ENCODE peak calls at places on chromosomes 2 and 18, in five cellular contexts. One of them, this sample, is unnamed. For H3K36me3, the result is how much of the 10 kb centered on the place peaks cover.

GRCh38 chr2:95342556-95343320 is 45.6 kb downstream of the KCNIP3 start:
- DNase-seq in brain microvascular endothelial cell: no peak
- DNase-seq in heart left ventricle: no peak
- DNase-seq in right atrium auricular region: no peak
- DNase-seq in left lung: peak
- DNase-seq in this sample: no peak

GRCh38 chr2:204108301-204108700 is 171.7 kb downstream of the ICOS start:
- DNase-seq in brain microvascular endothelial cell: peak
- DNase-seq in left lung: no peak
- DNase-seq in heart left ventricle: peak
- DNase-seq in right atrium auricular region: no peak
- DNase-seq in this sample: no peak

GRCh38 chr18:72588339-72588738 is 44.2 kb upstream of the CBLN2 start:
- DNase-seq in brain microvascular endothelial cell: no peak
- DNase-seq in heart left ventricle: no peak
- DNase-seq in right atrium auricular region: no peak
- DNase-seq in left lung: no peak
- DNase-seq in this sample: no peak

GRCh38 chr18:74990563-74991081 is 218.3 kb downstream of the PTGR3 start:
- DNase-seq in right atrium auricular region: no peak
- DNase-seq in left lung: no peak
- DNase-seq in heart left ventricle: no peak
- DNase-seq in brain microvascular endothelial cell: peak
- DNase-seq in this sample: no peak

GRCh38 chr2:187148059-187148714 is 299.2 kb upstream of the ZSWIM2 start:
- DNase-seq in left lung: no peak
- DNase-seq in right atrium auricular region: no peak
- DNase-seq in brain microvascular endothelial cell: no peak
- DNase-seq in heart left ventricle: no peak
- DNase-seq in this sample: no peak

GRCh38 chr2:99922664-99923063 is 219.7 kb downstream of the AFF3 start:
- DNase-seq in heart left ventricle: no peak
- DNase-seq in brain microvascular endothelial cell: no peak
- DNase-seq in left lung: no peak
- DNase-seq in right atrium auricular region: no peak
- DNase-seq in this sample: no peak

GRCh38 chr2:95122197-95122551 is 566 bp upstream of the MRPS5 start:
- DNase-seq in left lung: no peak
- DNase-seq in heart left ventricle: no peak
- DNase-seq in right atrium auricular region: no peak
- DNase-seq in brain microvascular endothelial cell: no peak
- DNase-seq in this sample: no peak

GRCh38 chr2:127121776-127122176 is 14.8 kb upstream of the BIN1 start:
- DNase-seq in right atrium auricular region: peak
- DNase-seq in heart left ventricle: peak
- DNase-seq in left lung: no peak
- DNase-seq in brain microvascular endothelial cell: no peak
- DNase-seq in this sample: no peak

GRCh38 chr2:239266779-239267410 is 133.9 kb downstream of the HDAC4 start:
- DNase-seq in left lung: no peak
- DNase-seq in heart left ventricle: no peak
- DNase-seq in brain microvascular endothelial cell: no peak
- DNase-seq in right atrium auricular region: peak
- DNase-seq in this sample: no peak

GRCh38 chr2:110743600-110743999 is 11.2 kb downstream of the ACOXL start:
- DNase-seq in brain microvascular endothelial cell: no peak
- DNase-seq in left lung: no peak
- DNase-seq in heart left ventricle: no peak
- DNase-seq in right atrium auricular region: no peak
- DNase-seq in this sample: no peak

GRCh38 chr18:45221363-45221762 is 393.9 kb upstream of the SLC14A2 start:
- DNase-seq in right atrium auricular region: no peak
- DNase-seq in brain microvascular endothelial cell: peak
- DNase-seq in heart left ventricle: no peak
- DNase-seq in left lung: no peak
- DNase-seq in this sample: peak

GRCh38 chr2:54471221-54471711 is 15.1 kb downstream of the SPTBN1 start:
- DNase-seq in brain microvascular endothelial cell: peak
- DNase-seq in heart left ventricle: peak
- DNase-seq in right atrium auricular region: peak
- DNase-seq in left lung: no peak
- DNase-seq in this sample: peak

GRCh38 chr2:201827621-201828020 is 21.3 kb downstream of the CDK15 start:
- DNase-seq in heart left ventricle: no peak
- DNase-seq in right atrium auricular region: no peak
- DNase-seq in brain microvascular endothelial cell: no peak
- DNase-seq in left lung: no peak
- DNase-seq in this sample: no peak

GRCh38 chr2:218744615-218745014 is 34.0 kb downstream of the TTLL4 start:
- DNase-seq in brain microvascular endothelial cell: no peak
- DNase-seq in right atrium auricular region: peak
- DNase-seq in left lung: no peak
- DNase-seq in heart left ventricle: no peak
- DNase-seq in this sample: no peak

GRCh38 chr18:79615091-79615490 is 64.5 kb upstream of the CTDP1 start:
- DNase-seq in left lung: peak
- DNase-seq in heart left ventricle: no peak
- DNase-seq in right atrium auricular region: no peak
- DNase-seq in brain microvascular endothelial cell: no peak
- DNase-seq in this sample: no peak

GRCh38 chr2:70247364-70248144 is 874 bp downstream of the TIA1 start:
- DNase-seq in right atrium auricular region: no peak
- DNase-seq in left lung: no peak
- DNase-seq in heart left ventricle: no peak
- DNase-seq in brain microvascular endothelial cell: no peak
- DNase-seq in this sample: no peak

GRCh38 chr2:196660264-196660663 is 20.7 kb downstream of the CCDC150 start:
- DNase-seq in right atrium auricular region: no peak
- DNase-seq in heart left ventricle: no peak
- DNase-seq in left lung: no peak
- DNase-seq in brain microvascular endothelial cell: peak
- DNase-seq in this sample: no peak

GRCh38 chr2:105869318-105869717 is 124.6 kb downstream of the NCK2 start:
- DNase-seq in right atrium auricular region: no peak
- DNase-seq in heart left ventricle: no peak
- DNase-seq in left lung: no peak
- DNase-seq in brain microvascular endothelial cell: no peak
- DNase-seq in this sample: no peak

GRCh38 chr18:33928226-33928625 is 296.5 kb downstream of the NOL4 start:
- DNase-seq in heart left ventricle: no peak
- DNase-seq in left lung: no peak
- DNase-seq in brain microvascular endothelial cell: peak
- DNase-seq in right atrium auricular region: no peak
- DNase-seq in this sample: no peak

GRCh38 chr2:6423131-6423530 is 442.6 kb downstream of the CMPK2 start:
- DNase-seq in right atrium auricular region: no peak
- DNase-seq in left lung: no peak
- DNase-seq in brain microvascular endothelial cell: no peak
- DNase-seq in heart left ventricle: no peak
- DNase-seq in this sample: no peak

GRCh38 chr2:163729874-163730273 is 5.9 kb downstream of the FIGN start:
- DNase-seq in left lung: no peak
- DNase-seq in brain microvascular endothelial cell: no peak
- DNase-seq in heart left ventricle: no peak
- DNase-seq in right atrium auricular region: no peak
- DNase-seq in this sample: no peak

GRCh38 chr2:120237491-120237902 is 14.3 kb upstream of the TMEM185B start:
- DNase-seq in left lung: peak
- DNase-seq in right atrium auricular region: no peak
- DNase-seq in heart left ventricle: no peak
- DNase-seq in brain microvascular endothelial cell: peak
- DNase-seq in this sample: no peak

GRCh38 chr2:3712424-3712823 is 9.0 kb downstream of the DCDC2C start:
- DNase-seq in heart left ventricle: no peak
- DNase-seq in left lung: no peak
- DNase-seq in right atrium auricular region: no peak
- DNase-seq in brain microvascular endothelial cell: no peak
- DNase-seq in this sample: no peak

GRCh38 chr2:68588589-68588988 is 54.8 kb upstream of the PROKR1 start:
- DNase-seq in right atrium auricular region: no peak
- DNase-seq in left lung: no peak
- DNase-seq in brain microvascular endothelial cell: no peak
- DNase-seq in heart left ventricle: no peak
- DNase-seq in this sample: no peak

GRCh38 chr2:156538083-156538504 is 101.9 kb downstream of the GPD2 start:
- DNase-seq in heart left ventricle: no peak
- DNase-seq in left lung: no peak
- DNase-seq in right atrium auricular region: no peak
- DNase-seq in brain microvascular endothelial cell: no peak
- DNase-seq in this sample: no peak

GRCh38 chr18:9120796-9121195 is 15.8 kb upstream of the ANKRD12 start:
- DNase-seq in brain microvascular endothelial cell: no peak
- DNase-seq in left lung: no peak
- DNase-seq in heart left ventricle: no peak
- DNase-seq in right atrium auricular region: no peak
- DNase-seq in this sample: no peak

GRCh38 chr2:147549054-147549453 is 295.8 kb upstream of the ACVR2A start:
- DNase-seq in heart left ventricle: no peak
- DNase-seq in right atrium auricular region: no peak
- DNase-seq in left lung: no peak
- DNase-seq in brain microvascular endothelial cell: no peak
- DNase-seq in this sample: no peak

GRCh38 chr2:170711774-170712652 is 3.1 kb upstream of the SP5 start:
- DNase-seq in left lung: no peak
- DNase-seq in brain microvascular endothelial cell: no peak
- DNase-seq in right atrium auricular region: no peak
- DNase-seq in heart left ventricle: no peak
- DNase-seq in this sample: no peak

GRCh38 chr18:78584167-78585022 is 395.2 kb upstream of the SALL3 start:
- DNase-seq in brain microvascular endothelial cell: no peak
- DNase-seq in right atrium auricular region: no peak
- DNase-seq in left lung: no peak
- DNase-seq in heart left ventricle: no peak
- DNase-seq in this sample: no peak

GRCh38 chr2:238065447-238065846 is 4.6 kb downstream of the SCLY start:
- DNase-seq in brain microvascular endothelial cell: no peak
- DNase-seq in left lung: no peak
- DNase-seq in right atrium auricular region: no peak
- DNase-seq in heart left ventricle: no peak
- DNase-seq in this sample: no peak

DNA sequence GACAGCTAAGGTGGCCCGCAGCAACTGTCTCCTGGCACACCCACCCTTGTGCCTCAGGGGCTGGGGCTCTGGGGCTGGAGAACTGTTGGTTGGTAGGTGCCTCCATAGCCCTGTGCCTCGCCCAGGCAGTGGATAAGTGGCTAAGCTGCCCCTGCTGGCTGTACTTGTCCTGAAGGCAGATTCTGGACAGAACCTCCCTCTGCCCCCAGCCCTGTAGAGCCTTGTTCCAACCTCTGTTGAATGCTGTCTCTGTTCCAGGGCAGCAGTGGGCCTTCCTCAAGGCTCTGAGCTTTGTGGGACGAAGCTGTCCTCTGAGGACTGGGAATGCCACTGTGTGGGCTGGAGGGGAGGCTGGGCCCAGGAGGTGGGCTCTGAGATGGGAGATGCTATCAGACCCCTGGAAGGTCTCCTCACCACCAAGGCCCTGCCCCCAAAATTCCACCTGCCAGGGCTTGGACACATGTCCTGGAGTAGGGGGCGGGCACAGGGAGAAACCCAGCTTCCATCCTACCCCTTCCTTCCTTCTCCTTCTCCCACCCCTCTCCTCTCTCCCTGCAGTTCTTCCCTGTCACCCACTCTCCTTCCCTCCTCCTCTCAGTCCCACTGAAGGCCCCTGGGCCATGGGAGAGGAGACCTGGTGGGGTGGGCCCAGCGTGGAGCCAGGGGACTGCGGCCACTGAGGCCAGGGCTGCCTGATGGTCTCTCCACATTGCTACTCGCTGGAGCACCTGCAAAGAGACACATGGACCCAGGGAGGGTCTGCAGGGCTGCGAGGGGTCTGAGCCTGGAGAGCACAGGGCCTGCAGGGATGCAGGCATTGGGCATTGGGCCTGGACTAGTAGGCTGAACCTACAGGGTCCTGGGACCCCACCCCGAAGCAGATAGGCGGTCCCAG is 1.7 kb upstream of the PDCD1 start:
- DNase-seq in heart left ventricle: no peak
- DNase-seq in right atrium auricular region: no peak
- DNase-seq in brain microvascular endothelial cell: no peak
- DNase-seq in left lung: no peak
- DNase-seq in this sample: no peak
- TF ChIP-seq CTCF in heart left ventricle: no peak
- TF ChIP-seq CTCF in right atrium auricular region: no peak
- TF ChIP-seq CTCF in brain microvascular endothelial cell: peak
- TF ChIP-seq CTCF in left lung: no peak
- TF ChIP-seq CTCF in this sample: no peak

DNA sequence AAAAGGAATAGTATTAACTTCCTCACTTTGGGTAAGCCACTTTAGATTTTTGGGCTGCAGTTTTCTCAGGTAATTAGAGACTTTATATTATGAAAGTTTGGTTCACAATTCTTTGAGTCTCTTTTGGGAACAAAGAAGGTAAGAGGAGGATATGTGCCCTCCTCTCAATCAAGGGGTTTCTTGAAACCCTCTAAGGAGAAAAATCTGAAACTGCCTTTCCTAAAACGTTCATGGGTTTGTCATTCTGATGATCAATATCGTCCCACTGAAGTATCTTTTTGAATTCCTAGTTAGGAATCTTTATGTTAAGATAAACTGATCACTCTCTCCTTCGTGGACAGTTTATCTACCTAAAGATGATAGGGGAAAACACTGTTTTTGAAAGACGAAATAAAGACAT is 42.4 kb upstream of the AKAIN1 start:
- DNase-seq in left lung: no peak
- DNase-seq in right atrium auricular region: no peak
- DNase-seq in heart left ventricle: no peak
- DNase-seq in brain microvascular endothelial cell: no peak
- DNase-seq in this sample: no peak
- H3K4me3 ChIP-seq in left lung: no peak
- H3K4me3 ChIP-seq in right atrium auricular region: peak
- H3K4me3 ChIP-seq in heart left ventricle: peak
- H3K4me3 ChIP-seq in brain microvascular endothelial cell: no peak
- H3K4me3 ChIP-seq in this sample: peak

GRCh38 chr2:86436328-86436727 is 4.8 kb upstream of the KDM3A start:
- DNase-seq in brain microvascular endothelial cell: no peak
- DNase-seq in left lung: no peak
- DNase-seq in right atrium auricular region: no peak
- DNase-seq in heart left ventricle: no peak
- DNase-seq in this sample: no peak
- H3K36me3 ChIP-seq in brain microvascular endothelial cell: under half
- H3K36me3 ChIP-seq in left lung: under half
- H3K36me3 ChIP-seq in right atrium auricular region: under half
- H3K36me3 ChIP-seq in heart left ventricle: under half
- H3K36me3 ChIP-seq in this sample: under half

GRCh38 chr2:182718459-182718858 is 2.4 kb downstream of the DNAJC10 start:
- DNase-seq in brain microvascular endothelial cell: no peak
- DNase-seq in right atrium auricular region: no peak
- DNase-seq in heart left ventricle: no peak
- DNase-seq in left lung: no peak
- DNase-seq in this sample: no peak

GRCh38 chr2:182715896-182716664 is at the start of gene DNAJC10:
- DNase-seq in right atrium auricular region: peak
- DNase-seq in brain microvascular endothelial cell: peak
- DNase-seq in left lung: peak
- DNase-seq in heart left ventricle: peak
- DNase-seq in this sample: peak

GRCh38 chr2:182716665-182716990 is 571 bp downstream of the DNAJC10 start:
- DNase-seq in right atrium auricular region: no peak
- DNase-seq in brain microvascular endothelial cell: no peak
- DNase-seq in heart left ventricle: peak
- DNase-seq in left lung: no peak
- DNase-seq in this sample: no peak

GRCh38 chr2:182715121-182715895 is 749 bp upstream of the DNAJC10 start:
- DNase-seq in brain microvascular endothelial cell: peak
- DNase-seq in heart left ventricle: no peak
- DNase-seq in left lung: no peak
- DNase-seq in right atrium auricular region: no peak
- DNase-seq in this sample: peak

GRCh38 chr2:182717451-182718215 is 1.6 kb downstream of the DNAJC10 start:
- DNase-seq in heart left ventricle: no peak
- DNase-seq in right atrium auricular region: no peak
- DNase-seq in brain microvascular endothelial cell: no peak
- DNase-seq in left lung: no peak
- DNase-seq in this sample: no peak
- TF ChIP-seq CTCF in heart left ventricle: no peak
- TF ChIP-seq CTCF in right atrium auricular region: no peak
- TF ChIP-seq CTCF in brain microvascular endothelial cell: no peak
- TF ChIP-seq CTCF in left lung: no peak
- TF ChIP-seq CTCF in this sample: no peak

This sample was measured in BJ.